ENCODE peak calls at places on chromosomes 2 and 18, in nine cellular contexts. I is SK-N-MC, E is NCI-H2171, X is HepG2, Q is neural progenitor cell, A is nephron progenitor cell, P is naive B cell, T is NCI-H1417, Z is stromal cell of bone marrow. C is an unnamed sample.

GRCh38 chr2:216636570-216637450 is 3.6 kb downstream of the IGFBP2 start:
- DNase-seq in I (no peak), E (no peak), X (peak), Q (peak), A (peak), P (no peak), T (no peak), Z (no peak), C (no peak)

GRCh38 chr2:184598313-184599053 is at the start of gene ZNF804A:
- DNase-seq in I (no peak), E (peak), X (no peak), Q (peak), A (peak), P (peak), T (peak), Z (no peak), C (peak)

GRCh38 chr18:22868831-22869230 is 64.3 kb upstream of the RBBP8 start:
- DNase-seq in I (no peak), E (no peak), X (no peak), Q (no peak), A (no peak), P (no peak), T (no peak), Z (no peak), C (no peak)

GRCh38 chr18:79405781-79406575 is 10.2 kb downstream of the NFATC1 start:
- DNase-seq in I (no peak), E (no peak), X (no peak), Q (no peak), A (no peak), P (peak), T (no peak), Z (no peak), C (no peak)

GRCh38 chr18:37913051-37913450 is 347.5 kb upstream of the CELF4 start:
- DNase-seq in I (no peak), E (no peak), X (no peak), Q (no peak), A (no peak), P (no peak), T (no peak), Z (no peak), C (no peak)

GRCh38 chr2:238013806-238014205 is 47.0 kb downstream of the UBE2F start:
- DNase-seq in I (no peak), E (no peak), X (no peak), Q (no peak), A (no peak), P (no peak), T (no peak), Z (no peak), C (no peak)

GRCh38 chr2:133711806-133712205 is 143.5 kb upstream of the NCKAP5 start:
- DNase-seq in I (no peak), E (no peak), X (no peak), Q (no peak), A (no peak), P (no peak), T (no peak), Z (no peak), C (no peak)

GRCh38 chr18:69795785-69796184 is 151.9 kb downstream of the CD226 start:
- DNase-seq in I (no peak), E (no peak), X (no peak), Q (peak), A (no peak), P (no peak), T (no peak), Z (no peak), C (no peak)

GRCh38 chr2:81266106-81266505 is 961.6 kb upstream of the LRRTM1 start:
- DNase-seq in I (no peak), E (no peak), X (peak), Q (peak), A (peak), P (no peak), T (peak), Z (no peak), C (no peak)

GRCh38 chr2:137220438-137220998 is 455.2 kb downstream of the THSD7B start:
- DNase-seq in I (no peak), E (no peak), X (no peak), Q (no peak), A (no peak), P (no peak), T (no peak), Z (peak), C (no peak)

GRCh38 chr2:63544017-63544627 is 44.2 kb downstream of the WDPCP start:
- DNase-seq in I (no peak), E (no peak), X (no peak), Q (peak), A (no peak), P (peak), T (no peak), Z (no peak), C (no peak)

GRCh38 chr2:133812826-133813617 is 244.8 kb upstream of the NCKAP5 start:
- DNase-seq in I (no peak), E (no peak), X (no peak), Q (no peak), A (no peak), P (no peak), T (no peak), Z (peak), C (peak)

GRCh38 chr2:206250041-206250897 is 24.2 kb upstream of the ZDBF2 start:
- DNase-seq in I (no peak), E (no peak), X (no peak), Q (peak), A (no peak), P (no peak), T (no peak), Z (no peak), C (no peak)

GRCh38 chr2:221554769-221555510 is 17.2 kb downstream of the EPHA4 start:
- DNase-seq in I (no peak), E (no peak), X (no peak), Q (peak), A (peak), P (peak), T (no peak), Z (no peak), C (no peak)

GRCh38 chr18:74331404-74331803 is 15.8 kb downstream of the C18orf63 start:
- DNase-seq in I (no peak), E (no peak), X (peak), Q (peak), A (no peak), P (no peak), T (peak), Z (peak), C (no peak)

GRCh38 chr2:11837875-11838734 is 91.7 kb downstream of the LPIN1 start:
- DNase-seq in I (no peak), E (no peak), X (peak), Q (no peak), A (no peak), P (no peak), T (no peak), Z (no peak), C (no peak)

GRCh38 chr2:735670-736218 is 58.5 kb upstream of the TMEM18 start:
- DNase-seq in I (no peak), E (no peak), X (no peak), Q (peak), A (no peak), P (no peak), T (no peak), Z (no peak), C (no peak)

GRCh38 chr2:197174539-197175094 is 136.0 kb downstream of the ANKRD44 start:
- DNase-seq in I (no peak), E (no peak), X (no peak), Q (no peak), A (no peak), P (no peak), T (no peak), Z (no peak), C (peak)

GRCh38 chr2:85058619-85058941 is 74.6 kb upstream of the TCF7L1 start:
- DNase-seq in I (no peak), E (no peak), X (peak), Q (no peak), A (no peak), P (no peak), T (peak), Z (no peak), C (no peak)

GRCh38 chr2:23532311-23533013 is 147.5 kb downstream of the KLHL29 start:
- DNase-seq in I (no peak), E (peak), X (no peak), Q (no peak), A (no peak), P (no peak), T (no peak), Z (no peak), C (no peak)

GRCh38 chr2:23912054-23912453 is 14.9 kb downstream of the ATAD2B start:
- DNase-seq in I (no peak), E (no peak), X (no peak), Q (no peak), A (no peak), P (no peak), T (no peak), Z (no peak), C (peak)

GRCh38 chr2:51232026-51232425 is 200.1 kb upstream of the NRXN1 start:
- DNase-seq in I (no peak), E (no peak), X (no peak), Q (no peak), A (no peak), P (no peak), T (no peak), Z (no peak), C (no peak)